ENCODE peak calls at places on chromosomes 2 and 18, in four cellular contexts. One of them, this sample, is unnamed.

GRCh38 chr2:130385709-130386108 is 29.9 kb downstream of the PTPN18 start:
- DNase-seq in HepG2: no peak
- DNase-seq in H1: no peak
- DNase-seq in HCT116: no peak
- DNase-seq in this sample: no peak

GRCh38 chr18:12038661-12039417 is 54.8 kb upstream of the ANKRD62 start:
- DNase-seq in HepG2: peak; percentile 68
- DNase-seq in H1: peak; percentile 50
- DNase-seq in HCT116: peak; percentile 78
- DNase-seq in this sample: peak; percentile 72

GRCh38 chr2:128145651-128146050 is 54.7 kb downstream of the UGGT1 start:
- DNase-seq in HepG2: no peak
- DNase-seq in H1: no peak
- DNase-seq in HCT116: no peak
- DNase-seq in this sample: no peak

GRCh38 chr2:207107120-207107519 is 58.6 kb downstream of the KLF7 start:
- DNase-seq in HepG2: no peak
- DNase-seq in H1: no peak
- DNase-seq in HCT116: no peak
- DNase-seq in this sample: no peak

GRCh38 chr18:50977037-50977760 is 9.4 kb downstream of the ELAC1 start:
- DNase-seq in HepG2: no peak
- DNase-seq in H1: no peak
- DNase-seq in HCT116: no peak
- DNase-seq in this sample: no peak

GRCh38 chr2:99808801-99809200 is 319.0 kb upstream of the REV1 start:
- DNase-seq in HepG2: no peak
- DNase-seq in H1: no peak
- DNase-seq in HCT116: no peak
- DNase-seq in this sample: no peak

GRCh38 chr2:20667531-20668401 is 822 bp downstream of the GDF7 start:
- DNase-seq in HepG2: no peak
- DNase-seq in H1: no peak
- DNase-seq in HCT116: no peak
- DNase-seq in this sample: no peak

GRCh38 chr2:27431395-27431794 is 3.0 kb downstream of the NRBP1 start:
- DNase-seq in HepG2: peak; percentile 40
- DNase-seq in H1: no peak
- DNase-seq in HCT116: no peak
- DNase-seq in this sample: no peak

GRCh38 chr2:150477347-150477746 is 10.1 kb downstream of the RND3 start:
- DNase-seq in HepG2: no peak
- DNase-seq in H1: no peak
- DNase-seq in HCT116: no peak
- DNase-seq in this sample: no peak

GRCh38 chr18:61335737-61336555 is 2.7 kb downstream of the CDH20 start:
- DNase-seq in HepG2: no peak
- DNase-seq in H1: no peak
- DNase-seq in HCT116: no peak
- DNase-seq in this sample: no peak

GRCh38 chr2:32235315-32235714 is 29.4 kb downstream of the NLRC4 start:
- DNase-seq in HepG2: no peak
- DNase-seq in H1: no peak
- DNase-seq in HCT116: no peak
- DNase-seq in this sample: no peak

GRCh38 chr2:55616509-55617159 is 788 bp downstream of the PPP4R3B start:
- DNase-seq in HepG2: peak; percentile 65
- DNase-seq in H1: no peak
- DNase-seq in HCT116: no peak
- DNase-seq in this sample: no peak

GRCh38 chr2:24228470-24228869 is 53.6 kb downstream of the FAM228A start:
- DNase-seq in HepG2: peak; percentile 35
- DNase-seq in H1: no peak
- DNase-seq in HCT116: no peak
- DNase-seq in this sample: no peak

GRCh38 chr2:199364153-199364552 is 93.6 kb downstream of the SATB2 start:
- DNase-seq in HepG2: peak; percentile 28
- DNase-seq in H1: no peak
- DNase-seq in HCT116: no peak
- DNase-seq in this sample: no peak

GRCh38 chr2:136361521-136361920 is 243.6 kb upstream of the CXCR4 start:
- DNase-seq in HepG2: no peak
- DNase-seq in H1: no peak
- DNase-seq in HCT116: no peak
- DNase-seq in this sample: no peak

GRCh38 chr18:37450434-37451133 is 115.0 kb downstream of the CELF4 start:
- DNase-seq in HepG2: no peak
- DNase-seq in H1: peak; percentile 46
- DNase-seq in HCT116: no peak
- DNase-seq in this sample: no peak
- TF ChIP-seq FOSL1 in HepG2: no peak
- TF ChIP-seq FOSL1 in H1: no peak
- TF ChIP-seq FOSL1 in HCT116: no peak
- TF ChIP-seq FOSL1 in this sample: no peak

GRCh38 chr18:32909798-32910561 is 137.2 kb upstream of the KLHL14 start:
- DNase-seq in HepG2: peak; percentile 68
- DNase-seq in H1: no peak
- DNase-seq in HCT116: no peak
- DNase-seq in this sample: no peak
- TF ChIP-seq FOSL1 in HepG2: no peak
- TF ChIP-seq FOSL1 in H1: no peak
- TF ChIP-seq FOSL1 in HCT116: no peak
- TF ChIP-seq FOSL1 in this sample: no peak

GRCh38 chr2:171018522-171018921 is 89.5 kb downstream of the GORASP2 start:
- DNase-seq in HepG2: no peak
- DNase-seq in H1: no peak
- DNase-seq in HCT116: no peak
- DNase-seq in this sample: no peak
- TF ChIP-seq FOSL1 in HepG2: no peak
- TF ChIP-seq FOSL1 in H1: no peak
- TF ChIP-seq FOSL1 in HCT116: no peak
- TF ChIP-seq FOSL1 in this sample: no peak

DNA sequence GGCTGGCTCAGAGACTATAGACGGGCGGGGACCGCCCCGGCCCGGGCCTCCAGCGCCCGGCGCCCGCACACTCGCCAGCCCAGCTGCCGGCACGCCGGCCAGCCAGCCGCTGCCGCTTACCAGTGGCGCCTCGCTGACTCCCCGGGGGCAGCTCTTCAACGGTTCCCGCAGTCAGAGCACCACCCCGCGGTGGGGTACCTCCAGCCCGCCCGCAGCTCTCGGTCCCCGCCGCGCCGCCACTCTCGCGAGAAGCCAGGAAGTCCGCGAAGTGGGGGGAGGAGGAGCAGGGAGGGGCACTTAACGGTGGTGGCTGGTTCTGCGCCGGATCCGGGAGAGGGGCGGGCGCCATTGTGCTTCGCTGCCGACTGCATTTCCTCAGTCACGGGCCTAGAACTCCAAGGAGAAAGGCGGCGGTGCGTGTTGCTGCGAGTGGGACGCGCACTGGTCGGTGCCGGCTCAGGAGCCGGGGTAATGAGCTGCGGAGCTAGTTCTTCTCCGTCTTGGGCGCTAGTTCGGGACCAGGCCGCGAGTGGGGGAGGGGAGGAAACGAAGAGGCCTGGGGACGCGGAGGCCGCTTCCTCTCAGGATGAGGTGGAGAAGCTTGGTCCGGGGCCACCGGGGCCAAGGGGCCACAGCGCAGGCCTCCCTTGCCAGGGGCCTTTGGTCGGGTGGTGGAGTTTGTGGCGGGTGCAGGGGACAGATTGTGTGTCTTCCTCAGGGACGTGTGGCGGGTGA is at the start of gene MARCHF7:
- DNase-seq in HepG2: peak; percentile 95
- DNase-seq in H1: peak; percentile 91
- DNase-seq in HCT116: peak; percentile 89
- DNase-seq in this sample: peak; percentile 97
- TF ChIP-seq FOSL1 in HepG2: peak; percentile 41
- TF ChIP-seq FOSL1 in H1: no peak
- TF ChIP-seq FOSL1 in HCT116: no peak
- TF ChIP-seq FOSL1 in this sample: peak; percentile 44

GRCh38 chr18:60044290-60045006 is 144.7 kb downstream of the PMAIP1 start:
- DNase-seq in HepG2: no peak
- DNase-seq in H1: no peak
- DNase-seq in HCT116: no peak
- DNase-seq in this sample: no peak
- TF ChIP-seq FOSL1 in HepG2: no peak
- TF ChIP-seq FOSL1 in H1: no peak
- TF ChIP-seq FOSL1 in HCT116: peak; percentile 55
- TF ChIP-seq FOSL1 in this sample: no peak

GRCh38 chr2:148375214-148375613 is 269.3 kb upstream of the EPC2 start:
- DNase-seq in HepG2: no peak
- DNase-seq in H1: no peak
- DNase-seq in HCT116: no peak
- DNase-seq in this sample: no peak
- TF ChIP-seq FOSL1 in HepG2: no peak
- TF ChIP-seq FOSL1 in H1: no peak
- TF ChIP-seq FOSL1 in HCT116: no peak
- TF ChIP-seq FOSL1 in this sample: no peak

GRCh38 chr2:239035361-239035814 is 187.5 kb downstream of the TWIST2 start:
- DNase-seq in HepG2: no peak
- DNase-seq in H1: no peak
- DNase-seq in HCT116: peak; percentile 4
- DNase-seq in this sample: peak; percentile 53
- TF ChIP-seq FOSL1 in HepG2: no peak
- TF ChIP-seq FOSL1 in H1: no peak
- TF ChIP-seq FOSL1 in HCT116: no peak
- TF ChIP-seq FOSL1 in this sample: no peak

DNA sequence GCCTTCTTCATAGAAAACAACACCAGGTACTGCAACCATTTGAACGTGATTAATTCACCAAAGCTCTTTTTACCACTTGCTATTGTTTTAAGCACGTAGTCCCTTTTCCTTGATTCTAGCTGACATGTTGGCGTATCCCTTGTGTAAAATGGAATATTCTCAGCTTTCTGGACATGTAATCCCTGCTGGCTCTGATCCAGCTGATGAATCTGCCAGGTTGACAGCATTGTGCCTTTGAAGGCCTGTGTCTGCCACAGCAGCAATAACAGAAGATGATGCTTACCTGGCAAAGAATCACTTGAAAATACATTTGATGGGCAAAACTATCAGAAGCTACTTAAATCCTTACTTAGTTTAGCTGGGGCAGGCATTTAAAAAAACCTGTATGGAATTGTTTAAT is 81.0 kb upstream of the CCDC150 start:
- DNase-seq in HepG2: no peak
- DNase-seq in H1: no peak
- DNase-seq in HCT116: no peak
- DNase-seq in this sample: no peak
- TF ChIP-seq FOSL1 in HepG2: no peak
- TF ChIP-seq FOSL1 in H1: no peak
- TF ChIP-seq FOSL1 in HCT116: no peak
- TF ChIP-seq FOSL1 in this sample: no peak

GRCh38 chr18:31278609-31279071 is 39.3 kb upstream of the DSG1 start:
- DNase-seq in HepG2: peak; percentile 94
- DNase-seq in H1: no peak
- DNase-seq in HCT116: no peak
- DNase-seq in this sample: no peak
- TF ChIP-seq FOSL1 in HepG2: peak; percentile 69
- TF ChIP-seq FOSL1 in H1: no peak
- TF ChIP-seq FOSL1 in HCT116: no peak
- TF ChIP-seq FOSL1 in this sample: peak; percentile 58

DNA sequence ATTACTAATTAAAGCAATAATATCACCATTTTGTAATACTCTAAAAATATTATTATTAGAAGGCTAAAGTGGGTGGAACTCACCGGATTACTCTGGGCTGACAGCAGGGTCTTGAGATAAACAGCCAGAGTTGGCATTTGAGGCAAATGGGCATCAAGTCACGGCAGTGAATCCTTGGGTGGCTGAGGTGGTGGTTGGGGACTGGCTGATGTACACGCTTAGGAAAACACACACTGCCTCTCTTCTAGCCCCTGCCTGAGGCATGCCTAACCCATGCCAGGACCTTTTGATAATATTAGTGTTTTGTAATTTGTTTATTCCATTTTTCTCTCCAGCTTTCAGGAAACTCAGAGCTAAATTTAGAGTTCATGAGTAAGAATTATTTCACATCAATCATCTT is 76.8 kb downstream of the ACKR3 start:
- DNase-seq in HepG2: no peak
- DNase-seq in H1: no peak
- DNase-seq in HCT116: no peak
- DNase-seq in this sample: no peak
- TF ChIP-seq FOSL1 in HepG2: no peak
- TF ChIP-seq FOSL1 in H1: no peak
- TF ChIP-seq FOSL1 in HCT116: no peak
- TF ChIP-seq FOSL1 in this sample: no peak